ENCODE peak calls at places on chromosomes 5 and 9, in four cellular contexts. One of them, this sample, is unnamed.

GRCh38 chr5:122458278-122458872 is 146.3 kb downstream of the SNCAIP start:
- DNase-seq in K562: peak; percentile 19
- DNase-seq in GM12878: no peak
- DNase-seq in H1: no peak
- DNase-seq in this sample: peak; percentile 21

GRCh38 chr5:73718762-73719161 is 92.8 kb downstream of the ARHGEF28 start:
- DNase-seq in GM12878: no peak
- DNase-seq in H1: no peak
- DNase-seq in K562: no peak
- DNase-seq in this sample: no peak

GRCh38 chr5:128539038-128539429 is 989 bp upstream of the FBN2 start:
- DNase-seq in K562: no peak
- DNase-seq in GM12878: no peak
- DNase-seq in H1: no peak
- DNase-seq in this sample: no peak

GRCh38 chr9:26043431-26043830 is 365.2 kb upstream of the TUSC1 start:
- DNase-seq in GM12878: no peak
- DNase-seq in H1: no peak
- DNase-seq in K562: no peak
- DNase-seq in this sample: no peak

GRCh38 chr9:137748311-137748710 is 129.3 kb upstream of the CACNA1B start:
- DNase-seq in GM12878: no peak
- DNase-seq in K562: no peak
- DNase-seq in H1: no peak
- DNase-seq in this sample: no peak

GRCh38 chr5:56357426-56357825 is 124.3 kb upstream of the ANKRD55 start:
- DNase-seq in H1: no peak
- DNase-seq in K562: no peak
- DNase-seq in GM12878: no peak
- DNase-seq in this sample: no peak

GRCh38 chr5:40442346-40442745 is 237.4 kb upstream of the PTGER4 start:
- DNase-seq in GM12878: no peak
- DNase-seq in K562: no peak
- DNase-seq in H1: no peak
- DNase-seq in this sample: no peak

GRCh38 chr5:61538722-61539501 is 206.9 kb downstream of the ZSWIM6 start:
- DNase-seq in GM12878: no peak
- DNase-seq in K562: no peak
- DNase-seq in H1: no peak
- DNase-seq in this sample: no peak

GRCh38 chr9:19156026-19156474 is 28.8 kb upstream of the PLIN2 start:
- DNase-seq in H1: no peak
- DNase-seq in GM12878: no peak
- DNase-seq in K562: no peak
- DNase-seq in this sample: no peak

GRCh38 chr5:135216072-135216812 is 182.2 kb upstream of the PITX1 start:
- DNase-seq in H1: peak; percentile 20
- DNase-seq in K562: no peak
- DNase-seq in GM12878: no peak
- DNase-seq in this sample: no peak

GRCh38 chr9:117678882-117679281 is 25.3 kb upstream of the TLR4 start:
- DNase-seq in K562: no peak
- DNase-seq in GM12878: no peak
- DNase-seq in H1: no peak
- DNase-seq in this sample: no peak

GRCh38 chr9:121354141-121354540 is 15.9 kb downstream of the STOM start:
- DNase-seq in GM12878: no peak
- DNase-seq in K562: no peak
- DNase-seq in H1: no peak
- DNase-seq in this sample: no peak

DNA sequence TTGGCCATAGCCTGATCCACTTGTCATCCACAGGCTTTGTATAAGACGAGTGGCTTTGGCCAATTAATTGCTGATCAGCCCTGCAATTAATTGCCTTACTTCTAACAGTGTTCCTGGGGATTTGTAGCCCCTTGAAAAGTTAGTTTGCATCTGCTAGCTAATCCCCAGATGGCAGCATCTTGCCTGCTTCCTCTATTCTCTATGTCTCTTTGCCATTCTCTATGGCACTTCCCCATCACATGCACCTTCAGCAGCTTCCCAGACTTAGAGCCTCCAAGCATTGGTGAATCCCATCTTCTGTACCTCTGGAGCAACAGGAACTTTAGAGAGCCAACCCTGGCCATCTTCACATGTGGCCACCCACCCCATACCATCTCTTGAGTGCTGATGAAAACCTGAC is 197.0 kb upstream of the DMAC1 start:
- DNase-seq in GM12878: no peak
- DNase-seq in K562: no peak
- DNase-seq in H1: no peak
- DNase-seq in this sample: no peak
- TF ChIP-seq POLR2AphosphoS5 in GM12878: no peak
- TF ChIP-seq POLR2AphosphoS5 in K562: no peak
- TF ChIP-seq POLR2AphosphoS5 in H1: no peak
- TF ChIP-seq POLR2AphosphoS5 in this sample: no peak

DNA sequence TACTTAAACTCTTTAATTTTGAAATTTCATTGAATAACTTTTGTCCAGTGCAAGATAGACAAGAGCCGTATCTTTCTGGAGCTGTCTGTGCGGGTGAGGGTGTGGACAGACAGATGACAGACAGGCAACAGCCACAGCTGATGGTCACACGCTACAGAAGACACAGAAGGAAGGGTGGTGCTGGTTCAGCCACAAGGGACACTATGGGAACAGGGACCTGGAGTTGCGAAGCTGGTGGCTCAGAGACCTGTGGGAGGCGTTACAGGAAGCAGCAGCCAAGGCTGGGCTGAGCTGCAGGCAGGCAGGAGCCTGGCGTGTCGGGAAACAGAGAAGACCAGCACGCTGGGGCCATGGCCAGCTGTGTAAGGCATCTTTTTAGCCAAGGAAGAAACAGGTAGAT is 104.4 kb downstream of the WNK2 start:
- DNase-seq in GM12878: no peak
- DNase-seq in K562: no peak
- DNase-seq in H1: peak; percentile 48
- DNase-seq in this sample: no peak
- TF ChIP-seq RAD21 in GM12878: no peak
- TF ChIP-seq RAD21 in K562: no peak
- TF ChIP-seq RAD21 in H1: no peak
- TF ChIP-seq RAD21 in this sample: no peak

GRCh38 chr9:123081824-123082223 is 48.4 kb downstream of the GPR21 start:
- DNase-seq in GM12878: peak; percentile 13
- DNase-seq in K562: peak; percentile 34
- DNase-seq in H1: no peak
- DNase-seq in this sample: peak; percentile 22
- TF ChIP-seq EGR1 in GM12878: no peak
- TF ChIP-seq EGR1 in K562: no peak
- TF ChIP-seq EGR1 in H1: no peak
- TF ChIP-seq EGR1 in this sample: no peak

DNA sequence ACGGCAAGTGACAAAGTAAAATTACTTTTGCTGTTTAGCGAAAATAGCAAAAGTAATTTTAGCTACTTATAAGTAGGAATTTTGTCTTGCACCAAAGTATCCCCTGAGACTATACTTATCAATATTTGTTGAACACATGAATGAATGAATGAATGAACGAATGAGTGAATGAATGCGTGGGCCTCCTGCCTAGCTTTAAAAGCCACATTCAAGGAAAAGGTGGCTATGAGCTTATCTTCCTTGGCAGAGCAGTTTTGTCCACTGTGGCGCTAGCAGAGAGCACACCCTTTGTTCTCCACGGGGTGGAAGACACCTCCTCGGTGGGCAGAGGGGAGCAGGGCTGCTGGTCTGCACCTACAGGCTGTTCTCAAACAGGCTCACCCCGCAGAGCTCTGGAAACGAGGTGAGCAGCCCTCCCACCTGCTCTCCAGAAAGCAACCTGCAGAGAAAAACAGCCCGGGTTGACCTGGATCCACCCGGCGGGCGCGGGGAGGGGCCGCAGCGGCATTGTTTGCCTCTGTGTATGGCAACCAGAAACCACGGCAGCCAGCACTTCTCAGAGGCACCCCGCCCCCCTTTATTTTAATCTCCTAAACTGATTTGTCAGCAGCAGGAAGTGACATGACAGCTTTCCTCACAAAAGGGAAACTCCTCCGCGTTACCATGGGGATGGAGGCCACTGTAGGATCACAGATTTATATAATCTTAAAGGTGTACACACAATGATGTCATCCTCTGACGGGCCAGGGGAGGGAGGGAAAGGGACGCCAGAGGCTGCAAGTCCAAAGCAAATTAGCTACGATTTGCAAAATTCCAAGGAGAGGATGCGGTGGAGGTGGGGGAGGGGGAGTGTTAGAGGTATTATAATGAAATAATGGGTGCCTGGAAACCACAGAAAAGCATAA is 5.9 kb downstream of the DUSP1 start:
- DNase-seq in GM12878: peak; percentile 83
- DNase-seq in H1: peak; percentile 90
- DNase-seq in K562: peak; percentile 89
- DNase-seq in this sample: peak; percentile 98
- TF ChIP-seq POLR2AphosphoS5 in GM12878: no peak
- TF ChIP-seq POLR2AphosphoS5 in H1: peak; percentile 75
- TF ChIP-seq POLR2AphosphoS5 in K562: peak; percentile 45
- TF ChIP-seq POLR2AphosphoS5 in this sample: peak; percentile 74

GRCh38 chr5:94498199-94498598 is 120.2 kb downstream of the KIAA0825 start:
- DNase-seq in H1: no peak
- DNase-seq in K562: no peak
- DNase-seq in GM12878: no peak
- DNase-seq in this sample: no peak
- TF ChIP-seq RAD21 in H1: no peak
- TF ChIP-seq RAD21 in K562: no peak
- TF ChIP-seq RAD21 in GM12878: no peak
- TF ChIP-seq RAD21 in this sample: no peak

GRCh38 chr5:106876298-106876622 is 794.5 kb downstream of the EFNA5 start:
- DNase-seq in GM12878: no peak
- DNase-seq in H1: no peak
- DNase-seq in K562: no peak
- DNase-seq in this sample: no peak

GRCh38 chr5:106877881-106878280 is 792.9 kb downstream of the EFNA5 start:
- DNase-seq in H1: no peak
- DNase-seq in GM12878: no peak
- DNase-seq in K562: no peak
- DNase-seq in this sample: no peak

GRCh38 chr5:106875591-106876297 is 795.0 kb downstream of the EFNA5 start:
- DNase-seq in K562: peak; percentile 29
- DNase-seq in GM12878: no peak
- DNase-seq in H1: peak; percentile 76
- DNase-seq in this sample: peak; percentile 35

GRCh38 chr5:106874974-106875373 is 795.8 kb downstream of the EFNA5 start:
- DNase-seq in K562: no peak
- DNase-seq in GM12878: no peak
- DNase-seq in H1: no peak
- DNase-seq in this sample: no peak

GRCh38 chr5:106876665-106877194 is 794.0 kb downstream of the EFNA5 start:
- DNase-seq in GM12878: no peak
- DNase-seq in H1: peak; percentile 64
- DNase-seq in K562: no peak
- DNase-seq in this sample: no peak
- TF ChIP-seq EGR1 in GM12878: no peak
- TF ChIP-seq EGR1 in H1: no peak
- TF ChIP-seq EGR1 in K562: no peak
- TF ChIP-seq EGR1 in this sample: no peak

DNA sequence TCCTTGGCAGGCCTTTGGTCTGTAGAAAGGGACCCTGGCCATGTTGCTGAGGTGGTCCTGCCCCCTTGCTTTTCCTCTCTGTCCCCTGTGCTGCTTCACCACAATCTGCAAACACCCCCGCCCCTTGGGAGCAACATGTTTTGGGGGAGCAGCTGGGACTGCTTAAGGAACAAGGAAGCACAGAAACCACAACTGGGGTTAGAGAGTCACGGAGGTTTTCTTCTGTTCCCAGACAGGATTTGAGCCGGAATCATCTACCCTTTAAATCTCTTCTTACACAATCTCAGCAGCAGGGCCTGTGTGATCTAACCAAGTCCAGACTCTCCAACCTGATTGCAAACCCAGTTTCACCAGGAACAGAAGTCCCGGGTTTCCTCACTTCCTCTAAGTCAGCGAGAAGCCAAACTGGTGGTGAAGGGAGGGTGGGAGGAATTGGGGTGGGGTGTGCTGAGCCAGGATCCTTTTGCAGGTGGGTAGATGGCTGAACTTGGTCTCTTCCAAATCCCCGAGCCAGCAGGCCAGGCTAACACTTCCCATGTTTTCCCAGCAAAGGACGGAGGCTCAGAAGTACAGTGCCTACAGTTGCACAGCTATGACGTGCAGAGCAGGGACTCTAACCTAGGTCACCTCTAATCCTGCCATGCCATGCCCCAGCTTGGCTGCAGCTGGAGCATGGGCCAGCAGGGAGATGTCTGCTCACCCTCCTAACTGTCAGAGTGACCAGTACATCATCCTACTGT is 25.0 kb downstream of the SH3PXD2B start:
- DNase-seq in K562: no peak
- DNase-seq in GM12878: no peak
- DNase-seq in H1: no peak
- DNase-seq in this sample: no peak
- TF ChIP-seq POLR2AphosphoS5 in K562: no peak
- TF ChIP-seq POLR2AphosphoS5 in GM12878: no peak
- TF ChIP-seq POLR2AphosphoS5 in H1: no peak
- TF ChIP-seq POLR2AphosphoS5 in this sample: no peak

GRCh38 chr5:133985540-133986180 is 17.2 kb upstream of the C5orf15 start:
- DNase-seq in H1: no peak
- DNase-seq in GM12878: no peak
- DNase-seq in K562: no peak
- DNase-seq in this sample: no peak

GRCh38 chr5:133981714-133982113 is 13.3 kb upstream of the C5orf15 start:
- DNase-seq in H1: no peak
- DNase-seq in K562: no peak
- DNase-seq in GM12878: no peak
- DNase-seq in this sample: no peak

GRCh38 chr5:133978943-133979342 is 10.5 kb upstream of the C5orf15 start:
- DNase-seq in GM12878: no peak
- DNase-seq in H1: no peak
- DNase-seq in K562: no peak
- DNase-seq in this sample: no peak

GRCh38 chr5:133980652-133981051 is 12.2 kb upstream of the C5orf15 start:
- DNase-seq in GM12878: no peak
- DNase-seq in H1: no peak
- DNase-seq in K562: no peak
- DNase-seq in this sample: no peak

GRCh38 chr5:133983674-133984073 is 15.2 kb upstream of the C5orf15 start:
- DNase-seq in GM12878: no peak
- DNase-seq in K562: no peak
- DNase-seq in H1: no peak
- DNase-seq in this sample: no peak
- TF ChIP-seq RAD21 in GM12878: no peak
- TF ChIP-seq RAD21 in K562: no peak
- TF ChIP-seq RAD21 in H1: no peak
- TF ChIP-seq RAD21 in this sample: no peak